ENCODE peak calls at places on chromosomes 13 and 19, in eight cellular contexts. G, Z, R, C, V, E, I and O are unnamed samples.

GRCh38 chr19:32342695-32343094 is 2.7 kb upstream of the ZNF507 start:
- DNase-seq in E (no peak), I (no peak), V (no peak), Z (no peak), G (no peak), R (no peak), C (no peak), O (no peak)

GRCh38 chr13:77358001-77358400 is 31.1 kb upstream of the MYCBP2 start:
- DNase-seq in E (no peak), C (no peak), G (no peak), V (no peak), Z (no peak), R (no peak), I (no peak), O (no peak)

GRCh38 chr19:28610731-28611130 is 602.2 kb downstream of the UQCRFS1 start:
- DNase-seq in V (no peak), Z (no peak), R (no peak), I (no peak), E (no peak), C (no peak), G (no peak), O (no peak)

GRCh38 chr19:17755977-17756670 is 4.8 kb downstream of the FCHO1 start:
- DNase-seq in R (no peak), Z (peak; percentile 75), V (peak; percentile 50), E (no peak), G (no peak), I (no peak), C (peak; percentile 40), O (peak; percentile 48)

GRCh38 chr13:99009987-99010551 is 32.2 kb upstream of the DOCK9 start:
- DNase-seq in R (no peak), I (no peak), G (no peak), E (no peak), V (no peak), Z (no peak), C (no peak), O (no peak)

GRCh38 chr13:48006396-48006795 is 5.3 kb upstream of the SUCLA2 start:
- DNase-seq in C (no peak), Z (no peak), I (no peak), R (no peak), G (no peak), V (no peak), E (peak; percentile 35), O (no peak)

GRCh38 chr13:39815345-39816111 is 160.1 kb downstream of the COG6 start:
- DNase-seq in V (no peak), G (no peak), I (no peak), C (no peak), E (no peak), Z (no peak), R (no peak), O (no peak)

GRCh38 chr13:56314755-56315154 is 826.0 kb upstream of the PRR20A start:
- DNase-seq in R (no peak), I (no peak), G (no peak), E (no peak), V (no peak), Z (no peak), C (no peak), O (no peak)

GRCh38 chr13:20921572-20921971 is 19.0 kb upstream of the XPO4 start:
- DNase-seq in E (no peak), V (no peak), C (no peak), Z (no peak), I (no peak), G (no peak), R (no peak), O (peak; percentile 26)

GRCh38 chr13:39766464-39767167 is 111.2 kb downstream of the COG6 start:
- DNase-seq in R (no peak), E (no peak), Z (no peak), C (no peak), I (no peak), G (no peak), V (no peak), O (no peak)

GRCh38 chr13:74077847-74078246 is 56.4 kb downstream of the KLF12 start:
- DNase-seq in Z (no peak), G (no peak), E (no peak), I (no peak), V (no peak), C (no peak), R (no peak), O (no peak)

GRCh38 chr13:74082741-74083160 is 51.5 kb downstream of the KLF12 start:
- DNase-seq in E (no peak), Z (no peak), R (no peak), I (no peak), G (no peak), C (no peak), V (no peak), O (peak; percentile 5)

GRCh38 chr13:74084375-74084902 is 49.8 kb downstream of the KLF12 start:
- DNase-seq in Z (no peak), R (no peak), V (no peak), C (no peak), E (no peak), I (no peak), G (no peak), O (no peak)

GRCh38 chr13:74077375-74077774 is 56.8 kb downstream of the KLF12 start:
- DNase-seq in I (no peak), R (no peak), C (no peak), G (no peak), Z (no peak), E (no peak), V (no peak), O (no peak)

GRCh38 chr13:74080762-74081161 is 53.4 kb downstream of the KLF12 start:
- DNase-seq in G (no peak), Z (no peak), V (no peak), R (no peak), I (no peak), E (no peak), C (no peak), O (no peak)
- H3K4me1 ChIP-seq in G (no peaks in the 10 kb centered on the region), Z (no peaks in the 10 kb centered on the region), V (peaks cover 5% of the 10 kb centered on the region), R (peaks cover 45% of the 10 kb centered on the region), I (no peaks in the 10 kb centered on the region), E (no peaks in the 10 kb centered on the region), C (peaks cover 15% of the 10 kb centered on the region), O (peaks cover 26% of the 10 kb centered on the region)

GRCh38 chr19:41649827-41650226 is 23.0 kb upstream of the CEACAM4 start:
- DNase-seq in V (no peak), C (no peak), Z (no peak), E (peak; percentile 51), R (no peak), G (no peak), I (no peak), O (no peak)

GRCh38 chr19:41641879-41642485 is 15.1 kb upstream of the CEACAM4 start:
- DNase-seq in V (peak; percentile 37), Z (no peak), G (peak; percentile 63), I (peak; percentile 47), C (no peak), E (peak; percentile 50), R (peak; percentile 50), O (peak; percentile 64)

GRCh38 chr19:41646589-41647204 is 19.8 kb upstream of the CEACAM4 start:
- DNase-seq in R (no peak), G (peak; percentile 82), I (no peak), Z (no peak), V (no peak), E (no peak), C (peak; percentile 21), O (no peak)
- TF ChIP-seq CTCF in R (no peak), G (peak; percentile 52), I (no peak), Z (no peak), V (no peak), E (peak; percentile 47), C (peak; percentile 10), O (no peak)

GRCh38 chr19:51586799-51587198 is 15.7 kb downstream of the ZNF175 start:
- DNase-seq in R (no peak), E (no peak), C (no peak), V (no peak), Z (no peak), I (no peak), G (no peak), O (no peak)
- H3K36me3 ChIP-seq in R (peaks cover 23% of the 10 kb centered on the region), E (peaks cover 34% of the 10 kb centered on the region), C (peaks cover 63% of the 10 kb centered on the region), V (peaks cover 27% of the 10 kb centered on the region), Z (peaks cover 13% of the 10 kb centered on the region), I (peaks cover 22% of the 10 kb centered on the region), G (peaks cover 48% of the 10 kb centered on the region), O (peaks cover 4% of the 10 kb centered on the region)

DNA sequence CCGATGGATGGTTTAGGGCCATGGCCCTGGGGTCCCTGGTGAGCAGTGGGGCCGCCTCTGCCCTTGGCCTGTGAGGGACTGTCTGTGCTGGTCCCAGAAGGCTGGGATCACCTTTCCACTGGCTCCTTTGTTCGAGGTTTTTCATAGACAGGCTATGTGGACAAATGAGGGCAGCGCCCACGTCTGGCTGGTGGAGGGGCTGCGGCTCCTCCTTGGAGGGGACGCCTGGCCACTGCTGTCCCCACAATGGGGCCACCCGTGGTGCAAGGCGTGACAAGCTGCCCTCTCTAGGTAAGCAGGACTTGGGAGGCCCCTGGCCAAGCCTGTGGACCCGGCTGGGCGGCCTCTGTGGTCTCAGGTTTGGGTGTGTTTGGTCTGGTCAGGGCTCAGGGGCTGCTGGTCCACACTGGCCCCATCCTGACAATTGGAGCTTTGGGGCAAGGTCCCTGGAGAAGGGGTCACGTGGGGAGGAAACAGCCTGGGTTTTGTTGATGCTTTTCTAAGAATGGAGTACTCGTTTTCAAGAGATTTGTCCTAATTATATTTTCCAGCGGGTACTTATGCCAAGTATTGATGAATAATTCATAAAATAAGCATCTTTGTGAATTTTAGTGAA is 33.3 kb downstream of the MCF2L start:
- DNase-seq in V (no peak), Z (no peak), R (no peak), E (peak; percentile 62), I (no peak), G (no peak), C (no peak), O (peak; percentile 70)
- H3K4me1 ChIP-seq in V (no peaks in the 10 kb centered on the region), Z (peaks cover 21% of the 10 kb centered on the region), R (peaks cover 35% of the 10 kb centered on the region), E (peaks cover 26% of the 10 kb centered on the region), I (peaks cover 7% of the 10 kb centered on the region), G (peaks cover 17% of the 10 kb centered on the region), C (peaks cover 29% of the 10 kb centered on the region), O (peaks cover 13% of the 10 kb centered on the region)

GRCh38 chr19:11890634-11891033 is 3.1 kb downstream of the ZNF69 start:
- DNase-seq in Z (no peak), G (no peak), V (no peak), C (no peak), I (no peak), E (no peak), R (no peak), O (no peak)

GRCh38 chr19:11887247-11887617 is 350 bp upstream of the ZNF69 start:
- DNase-seq in E (no peak), Z (no peak), R (no peak), I (no peak), C (no peak), V (no peak), G (no peak), O (no peak)

GRCh38 chr19:11887618-11888531 is at the start of gene ZNF69:
- DNase-seq in R (peak; percentile 88), C (peak; percentile 90), Z (peak; percentile 93), E (peak; percentile 69), I (peak; percentile 94), V (peak; percentile 62), G (peak; percentile 93), O (peak; percentile 85)
- TF ChIP-seq CTCF in R (no peak), C (no peak), Z (no peak), E (no peak), I (peak; percentile 16), V (no peak), G (peak; percentile 39), O (no peak)

GRCh38 chr19:653425-653824 is 9.6 kb downstream of the RNF126 start:
- DNase-seq in C (peak; percentile 9), V (no peak), R (no peak), G (no peak), Z (no peak), I (peak; percentile 79), E (no peak), O (no peak)
- H3K36me3 ChIP-seq in C (peaks cover 84% of the 10 kb centered on the region), V (peaks cover 34% of the 10 kb centered on the region), R (peaks cover 37% of the 10 kb centered on the region), G (peaks cover 45% of the 10 kb centered on the region), Z (peaks cover 8% of the 10 kb centered on the region), I (no peaks in the 10 kb centered on the region), E (no peaks in the 10 kb centered on the region), O (peaks cover 2% of the 10 kb centered on the region)